ENCODE peak calls at places on chromosome 22, in four cellular contexts. O is heart right ventricle, V is colonic mucosa, B is gastrocnemius medialis. T is an unnamed sample.

GRCh38 chr22:44159811-44160210 is 20.9 kb upstream of the PARVG start:
- DNase-seq in O (no peak), V (no peak), B (no peak), T (peak; percentile 42)

GRCh38 chr22:42645938-42646568 is 3.1 kb downstream of the CYB5R3 start:
- DNase-seq in B (no peak), V (peak; percentile 71), O (no peak), T (no peak)

GRCh38 chr22:19877626-19878339 is 23.1 kb upstream of the GNB1L start:
- DNase-seq in V (no peak), B (peak; percentile 10), O (no peak), T (peak; percentile 10)

GRCh38 chr22:36472689-36473088 is 8.8 kb downstream of the TXN2 start:
- DNase-seq in V (no peak), B (no peak), O (no peak), T (no peak)

GRCh38 chr22:37568448-37569008 is 8.2 kb downstream of the CDC42EP1 start:
- DNase-seq in V (no peak), B (no peak), O (no peak), T (no peak)

GRCh38 chr22:37681001-37681424 is 5.1 kb upstream of the NOL12 start:
- DNase-seq in V (no peak), B (no peak), O (no peak), T (peak; percentile 39)

GRCh38 chr22:34914871-34915270 is 151.1 kb upstream of the ISX start:
- DNase-seq in O (no peak), B (no peak), V (no peak), T (no peak)

GRCh38 chr22:17783317-17783716 is 9.0 kb upstream of the BID start:
- DNase-seq in O (no peak), B (peak; percentile 8), V (no peak), T (peak; percentile 35)

GRCh38 chr22:44242946-44243724 is 62.4 kb downstream of the PARVG start:
- DNase-seq in B (no peak), O (no peak), V (no peak), T (no peak)

GRCh38 chr22:35430897-35431322 is 31.0 kb downstream of the MCM5 start:
- DNase-seq in V (peak; percentile 90), O (peak; percentile 91), B (peak; percentile 80), T (peak; percentile 96)

GRCh38 chr22:33116846-33117547 is 58.8 kb upstream of the SYN3 start:
- DNase-seq in B (no peak), V (no peak), O (no peak), T (no peak)

DNA sequence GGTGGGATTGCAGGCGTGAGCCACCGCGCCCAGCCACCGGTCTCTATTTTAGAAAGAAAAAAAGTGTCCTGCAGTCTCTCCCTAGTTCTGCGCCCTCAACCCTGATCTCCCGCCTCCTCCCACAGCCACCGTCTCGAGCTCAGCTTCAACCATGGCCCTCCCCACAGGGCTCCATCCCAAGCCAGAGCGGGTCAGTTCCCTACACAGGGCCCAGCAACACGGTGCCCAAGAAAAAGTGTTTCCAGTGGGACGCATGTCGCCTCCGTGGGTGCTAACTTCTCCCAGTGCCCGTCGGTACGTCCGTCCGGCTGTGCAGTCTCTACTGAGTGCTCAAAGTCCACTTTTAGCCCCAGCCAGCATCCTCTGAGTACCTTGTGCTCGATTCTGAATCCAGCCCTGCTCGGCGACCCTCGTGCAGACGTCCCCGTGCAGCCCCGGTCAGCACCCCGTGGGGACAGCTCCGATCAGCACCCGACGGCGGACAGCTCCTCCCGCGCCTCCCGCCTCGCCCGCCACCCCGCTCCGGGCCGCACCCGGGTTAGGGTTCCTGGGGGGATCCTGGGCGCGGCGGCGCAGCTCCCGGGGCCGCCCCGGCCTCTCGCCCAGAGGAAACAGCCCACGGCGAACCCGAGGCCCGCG is 658 bp upstream of the MAPK8IP2 start:
- DNase-seq in B (no peak), O (peak; percentile 57), V (peak; percentile 51), T (peak; percentile 18)
- H3K4me3 ChIP-seq in B (peak overlapping the region; percentile 28), O (peak overlapping the region; percentile 53), V (peak overlapping the region; percentile 34), T (no peak overlapping the region)

GRCh38 chr22:29555065-29555644 is 1.6 kb upstream of the THOC5 start:
- DNase-seq in B (no peak), O (peak; percentile 13), V (no peak), T (peak; percentile 6)

GRCh38 chr22:29550005-29550404 is 3.6 kb downstream of the THOC5 start:
- DNase-seq in B (no peak), V (no peak), O (no peak), T (no peak)

GRCh38 chr22:29559030-29559429 is 5.5 kb upstream of the THOC5 start:
- DNase-seq in V (no peak), O (no peak), B (no peak), T (no peak)

DNA sequence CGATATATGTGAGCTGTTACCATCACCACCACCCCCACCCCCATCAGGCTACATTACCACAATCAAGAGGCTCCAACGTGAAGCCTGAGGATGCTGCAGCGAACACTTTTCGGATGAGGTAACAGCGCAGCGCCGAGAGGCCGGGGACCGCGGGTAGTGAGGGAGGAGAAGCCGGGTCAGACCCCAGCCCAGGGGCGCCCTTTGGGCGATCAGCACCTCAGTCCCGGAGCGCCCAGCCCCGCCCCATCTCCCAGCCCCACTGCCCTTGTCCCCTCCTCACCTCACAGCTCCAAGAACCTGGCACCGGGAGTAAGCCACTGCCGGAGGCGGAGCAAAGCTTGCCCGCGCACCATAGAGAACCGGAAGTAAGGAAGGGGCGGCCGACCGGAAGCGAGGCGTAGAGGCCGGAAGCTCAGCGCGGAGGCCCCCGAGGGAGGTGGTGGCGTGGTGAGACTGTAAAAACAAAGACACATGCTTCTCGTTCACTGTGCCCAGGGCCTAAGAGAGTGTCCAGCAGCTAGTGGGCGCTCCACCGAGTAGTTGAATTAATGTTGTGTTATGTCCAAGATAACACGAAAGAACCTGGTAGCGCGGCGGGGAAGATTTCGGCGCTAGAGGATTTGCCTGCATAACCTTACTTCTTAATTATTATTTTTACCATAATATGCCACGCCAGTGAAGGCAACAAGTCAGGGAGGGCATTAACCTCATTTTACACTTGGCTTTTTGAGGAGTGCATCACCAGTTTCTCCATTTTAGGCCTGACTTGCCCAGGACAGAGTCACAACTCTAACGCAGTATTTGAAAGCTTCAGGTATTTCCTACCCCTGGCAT is at the start of gene THOC5:
- DNase-seq in B (peak; percentile 94), V (peak; percentile 95), O (peak; percentile 95), T (peak; percentile 95)
- TF ChIP-seq CTCF in B (peak; percentile 35), V (peak; percentile 49), O (peak; percentile 64), T (peak; percentile 80)

GRCh38 chr22:39527481-39527961 is 5.0 kb downstream of the RPS19BP1 start:
- DNase-seq in O (no peak), B (no peak), V (peak; percentile 85), T (no peak)
- H3K4me3 ChIP-seq in O (no peak overlapping the region), B (no peak overlapping the region), V (no peak overlapping the region), T (no peak overlapping the region)

DNA sequence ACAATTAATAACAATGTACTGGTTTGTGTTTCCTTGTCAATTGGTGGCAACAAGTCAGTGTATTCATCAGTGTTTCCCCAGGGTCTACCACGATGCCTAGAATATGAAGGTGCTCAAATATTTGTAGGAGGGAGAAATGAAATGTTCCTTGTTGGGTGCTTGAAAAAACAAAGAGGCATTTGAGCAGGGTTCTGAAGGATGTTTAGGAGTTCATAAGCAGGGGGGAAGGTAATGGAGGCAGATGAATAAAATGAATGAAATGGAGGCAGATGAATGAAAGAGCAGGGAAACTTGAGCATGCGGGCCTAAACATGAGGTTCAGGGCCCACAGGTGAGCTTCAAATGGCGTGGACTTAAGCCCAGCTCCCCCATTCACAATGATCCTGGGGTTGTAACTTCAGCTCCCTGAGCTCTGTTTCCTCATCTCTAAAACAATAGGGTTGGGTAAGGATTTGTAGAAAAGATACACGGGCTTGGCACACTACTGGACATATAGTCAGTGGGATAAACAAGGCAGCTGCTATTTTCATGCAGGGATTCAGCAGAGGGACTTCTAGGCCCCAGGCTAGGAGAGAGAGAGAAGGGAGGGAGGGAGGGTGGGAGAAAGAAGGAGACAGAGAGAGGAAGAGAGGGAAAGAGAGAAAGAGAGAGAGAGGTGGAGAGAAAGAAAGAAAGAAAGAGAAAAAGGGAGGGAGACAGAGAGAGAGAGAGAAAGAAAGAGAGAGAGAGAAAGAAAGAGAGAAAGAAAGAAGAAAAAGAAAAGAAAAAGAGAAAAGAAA is 73.7 kb downstream of the MN1 start:
- DNase-seq in B (no peak), V (no peak), O (no peak), T (peak; percentile 70)
- TF ChIP-seq CTCF in B (no peak), V (no peak), O (no peak), T (no peak)

DNA sequence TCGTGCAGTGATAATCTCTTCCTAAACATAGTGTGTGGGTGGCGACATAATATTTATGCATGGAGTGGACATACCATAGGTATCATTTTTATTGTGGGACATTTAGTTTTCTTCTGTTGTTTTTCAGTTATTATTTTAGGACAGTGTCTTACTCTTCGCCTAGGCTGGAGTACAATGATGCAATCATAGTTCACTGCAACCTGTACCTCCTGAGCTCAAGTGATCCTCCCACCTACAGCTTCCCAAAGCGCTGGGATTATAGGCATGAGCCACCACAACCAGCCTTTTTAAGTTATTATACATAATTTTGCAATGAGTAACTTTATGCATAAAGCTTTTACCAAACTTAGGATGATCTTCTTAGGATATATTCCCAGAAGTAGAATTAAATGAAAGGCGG is 2.7 kb downstream of the SRRD start:
- DNase-seq in V (no peak), O (no peak), B (no peak), T (no peak)
- H3K4me3 ChIP-seq in V (no peak overlapping the region), O (no peak overlapping the region), B (no peak overlapping the region), T (no peak overlapping the region)

GRCh38 chr22:30170126-30170525 is 76.4 kb downstream of the LIF start:
- DNase-seq in B (no peak), V (no peak), O (no peak), T (no peak)

GRCh38 chr22:30167734-30168133 is 78.8 kb downstream of the LIF start:
- DNase-seq in O (no peak), B (no peak), V (no peak), T (no peak)

GRCh38 chr22:30167327-30167726 is 79.2 kb downstream of the LIF start:
- DNase-seq in B (no peak), O (no peak), V (no peak), T (no peak)

GRCh38 chr22:30169002-30169401 is 77.6 kb downstream of the LIF start:
- DNase-seq in O (no peak), B (no peak), V (no peak), T (no peak)
- TF ChIP-seq CTCF in O (no peak), B (no peak), V (no peak), T (no peak)